ENCODE peak calls at places on chromosomes 2 and 18, in seven cellular contexts. One of them, this sample, is unnamed.

GRCh38 chr2:10235099-10235908 is 67.4 kb upstream of the HPCAL1 start:
- ATAC-seq in body of pancreas: no peak
- ATAC-seq in aorta: no peak
- ATAC-seq in Panc1: no peak
- ATAC-seq in upper lobe of right lung: no peak
- ATAC-seq in lower lobe of right lung: no peak
- ATAC-seq in CD4-positive, alpha-beta T cell: no peak
- ATAC-seq in this sample: no peak

GRCh38 chr2:153213022-153213421 is 265.5 kb downstream of the RPRM start:
- ATAC-seq in body of pancreas: no peak
- ATAC-seq in aorta: no peak
- ATAC-seq in Panc1: no peak
- ATAC-seq in upper lobe of right lung: no peak
- ATAC-seq in lower lobe of right lung: no peak
- ATAC-seq in CD4-positive, alpha-beta T cell: no peak
- ATAC-seq in this sample: no peak

GRCh38 chr2:23656597-23656973 is 270.3 kb downstream of the ATAD2B start:
- ATAC-seq in body of pancreas: no peak
- ATAC-seq in aorta: no peak
- ATAC-seq in Panc1: no peak
- ATAC-seq in upper lobe of right lung: no peak
- ATAC-seq in lower lobe of right lung: no peak
- ATAC-seq in CD4-positive, alpha-beta T cell: no peak
- ATAC-seq in this sample: peak; percentile 36

GRCh38 chr2:149587950-149588487 is 444 bp upstream of the MMADHC start:
- ATAC-seq in body of pancreas: peak; percentile 30
- ATAC-seq in aorta: no peak
- ATAC-seq in Panc1: peak; percentile 57
- ATAC-seq in upper lobe of right lung: no peak
- ATAC-seq in lower lobe of right lung: no peak
- ATAC-seq in CD4-positive, alpha-beta T cell: no peak
- ATAC-seq in this sample: peak; percentile 26

GRCh38 chr18:36828630-36829361 is at the start of the genes KIAA1328 and TPGS2:
- ATAC-seq in body of pancreas: peak; percentile 91
- ATAC-seq in aorta: peak; percentile 97
- ATAC-seq in Panc1: peak; percentile 96
- ATAC-seq in upper lobe of right lung: peak; percentile 97
- ATAC-seq in lower lobe of right lung: peak; percentile 98
- ATAC-seq in CD4-positive, alpha-beta T cell: peak; percentile 90
- ATAC-seq in this sample: peak; percentile 96

GRCh38 chr2:68920481-68921170 is 32.1 kb downstream of the GKN2 start:
- ATAC-seq in body of pancreas: peak; percentile 76
- ATAC-seq in aorta: no peak
- ATAC-seq in Panc1: no peak
- ATAC-seq in upper lobe of right lung: no peak
- ATAC-seq in lower lobe of right lung: no peak
- ATAC-seq in CD4-positive, alpha-beta T cell: no peak
- ATAC-seq in this sample: no peak

GRCh38 chr2:10659898-10660568 is 29.7 kb downstream of the NOL10 start:
- ATAC-seq in body of pancreas: peak; percentile 59
- ATAC-seq in aorta: no peak
- ATAC-seq in Panc1: peak; percentile 82
- ATAC-seq in upper lobe of right lung: peak; percentile 95
- ATAC-seq in lower lobe of right lung: peak; percentile 87
- ATAC-seq in CD4-positive, alpha-beta T cell: peak; percentile 46
- ATAC-seq in this sample: no peak

GRCh38 chr2:168596881-168597280 is 140.8 kb downstream of the CERS6 start:
- ATAC-seq in body of pancreas: no peak
- ATAC-seq in aorta: no peak
- ATAC-seq in Panc1: no peak
- ATAC-seq in upper lobe of right lung: no peak
- ATAC-seq in lower lobe of right lung: no peak
- ATAC-seq in CD4-positive, alpha-beta T cell: no peak
- ATAC-seq in this sample: no peak

GRCh38 chr2:119782308-119783027 is 22.7 kb downstream of the PTPN4 start:
- ATAC-seq in body of pancreas: no peak
- ATAC-seq in aorta: no peak
- ATAC-seq in Panc1: no peak
- ATAC-seq in upper lobe of right lung: no peak
- ATAC-seq in lower lobe of right lung: no peak
- ATAC-seq in CD4-positive, alpha-beta T cell: no peak
- ATAC-seq in this sample: no peak

GRCh38 chr2:68157002-68157401 is 686 bp upstream of the PNO1 start:
- ATAC-seq in body of pancreas: peak; percentile 56
- ATAC-seq in aorta: peak; percentile 72
- ATAC-seq in Panc1: peak; percentile 58
- ATAC-seq in upper lobe of right lung: peak; percentile 50
- ATAC-seq in lower lobe of right lung: peak; percentile 64
- ATAC-seq in CD4-positive, alpha-beta T cell: peak; percentile 48
- ATAC-seq in this sample: peak; percentile 34

GRCh38 chr2:168896783-168897182 is 4.3 kb upstream of the G6PC2 start:
- ATAC-seq in body of pancreas: no peak
- ATAC-seq in aorta: no peak
- ATAC-seq in Panc1: no peak
- ATAC-seq in upper lobe of right lung: peak; percentile 26
- ATAC-seq in lower lobe of right lung: no peak
- ATAC-seq in CD4-positive, alpha-beta T cell: no peak
- ATAC-seq in this sample: no peak

GRCh38 chr2:98802344-98802743 is 71.4 kb upstream of the MGAT4A start:
- ATAC-seq in body of pancreas: no peak
- ATAC-seq in aorta: no peak
- ATAC-seq in Panc1: no peak
- ATAC-seq in upper lobe of right lung: no peak
- ATAC-seq in lower lobe of right lung: no peak
- ATAC-seq in CD4-positive, alpha-beta T cell: no peak
- ATAC-seq in this sample: no peak

GRCh38 chr18:60543646-60544045 is 171.1 kb upstream of the MC4R start:
- ATAC-seq in body of pancreas: no peak
- ATAC-seq in aorta: no peak
- ATAC-seq in Panc1: no peak
- ATAC-seq in upper lobe of right lung: no peak
- ATAC-seq in lower lobe of right lung: no peak
- ATAC-seq in CD4-positive, alpha-beta T cell: no peak
- ATAC-seq in this sample: no peak

GRCh38 chr2:186424265-186424664 is 61.8 kb upstream of the ZC3H15 start:
- ATAC-seq in body of pancreas: no peak
- ATAC-seq in aorta: no peak
- ATAC-seq in Panc1: no peak
- ATAC-seq in upper lobe of right lung: no peak
- ATAC-seq in lower lobe of right lung: no peak
- ATAC-seq in CD4-positive, alpha-beta T cell: no peak
- ATAC-seq in this sample: no peak

GRCh38 chr2:235460548-235461047 is 33.2 kb upstream of the AGAP1 start:
- ATAC-seq in body of pancreas: no peak
- ATAC-seq in aorta: no peak
- ATAC-seq in Panc1: no peak
- ATAC-seq in upper lobe of right lung: no peak
- ATAC-seq in lower lobe of right lung: no peak
- ATAC-seq in CD4-positive, alpha-beta T cell: no peak
- ATAC-seq in this sample: no peak

GRCh38 chr18:57084331-57085298 is 62.3 kb upstream of the BOD1L2 start:
- ATAC-seq in body of pancreas: no peak
- ATAC-seq in aorta: no peak
- ATAC-seq in Panc1: no peak
- ATAC-seq in upper lobe of right lung: peak; percentile 11
- ATAC-seq in lower lobe of right lung: no peak
- ATAC-seq in CD4-positive, alpha-beta T cell: no peak
- ATAC-seq in this sample: no peak

GRCh38 chr2:219254590-219255219 is 987 bp upstream of the TUBA4A start:
- ATAC-seq in body of pancreas: peak; percentile 4
- ATAC-seq in aorta: no peak
- ATAC-seq in Panc1: peak; percentile 22
- ATAC-seq in upper lobe of right lung: peak; percentile 1
- ATAC-seq in lower lobe of right lung: peak; percentile 5
- ATAC-seq in CD4-positive, alpha-beta T cell: peak; percentile 44
- ATAC-seq in this sample: peak; percentile 1
- H3K27me3 ChIP-seq in body of pancreas: no peaks in the 10 kb centered on the region
- H3K27me3 ChIP-seq in aorta: no peaks in the 10 kb centered on the region
- H3K27me3 ChIP-seq in Panc1: peaks cover 8% of the 10 kb centered on the region
- H3K27me3 ChIP-seq in upper lobe of right lung: no peaks in the 10 kb centered on the region
- H3K27me3 ChIP-seq in lower lobe of right lung: no peaks in the 10 kb centered on the region
- H3K27me3 ChIP-seq in CD4-positive, alpha-beta T cell: no peaks in the 10 kb centered on the region
- H3K27me3 ChIP-seq in this sample: peaks cover 14% of the 10 kb centered on the region

GRCh38 chr2:164496881-164497280 is 124.4 kb downstream of the GRB14 start:
- ATAC-seq in body of pancreas: no peak
- ATAC-seq in aorta: no peak
- ATAC-seq in Panc1: no peak
- ATAC-seq in upper lobe of right lung: no peak
- ATAC-seq in lower lobe of right lung: no peak
- ATAC-seq in CD4-positive, alpha-beta T cell: no peak
- ATAC-seq in this sample: no peak

GRCh38 chr2:164496421-164496820 is 124.9 kb downstream of the GRB14 start:
- ATAC-seq in body of pancreas: no peak
- ATAC-seq in aorta: no peak
- ATAC-seq in Panc1: no peak
- ATAC-seq in upper lobe of right lung: no peak
- ATAC-seq in lower lobe of right lung: no peak
- ATAC-seq in CD4-positive, alpha-beta T cell: no peak
- ATAC-seq in this sample: no peak

GRCh38 chr2:164498841-164499240 is 122.4 kb downstream of the GRB14 start:
- ATAC-seq in body of pancreas: no peak
- ATAC-seq in aorta: no peak
- ATAC-seq in Panc1: no peak
- ATAC-seq in upper lobe of right lung: no peak
- ATAC-seq in lower lobe of right lung: no peak
- ATAC-seq in CD4-positive, alpha-beta T cell: no peak
- ATAC-seq in this sample: no peak

GRCh38 chr2:164495491-164496223 is 125.6 kb downstream of the GRB14 start:
- ATAC-seq in body of pancreas: no peak
- ATAC-seq in aorta: peak; percentile 82
- ATAC-seq in Panc1: peak; percentile 70
- ATAC-seq in upper lobe of right lung: no peak
- ATAC-seq in lower lobe of right lung: no peak
- ATAC-seq in CD4-positive, alpha-beta T cell: no peak
- ATAC-seq in this sample: no peak
- H3K27me3 ChIP-seq in body of pancreas: no peaks in the 10 kb centered on the region
- H3K27me3 ChIP-seq in aorta: no peaks in the 10 kb centered on the region
- H3K27me3 ChIP-seq in Panc1: no peaks in the 10 kb centered on the region
- H3K27me3 ChIP-seq in upper lobe of right lung: no peaks in the 10 kb centered on the region
- H3K27me3 ChIP-seq in lower lobe of right lung: no peaks in the 10 kb centered on the region
- H3K27me3 ChIP-seq in CD4-positive, alpha-beta T cell: no peaks in the 10 kb centered on the region
- H3K27me3 ChIP-seq in this sample: no peaks in the 10 kb centered on the region

DNA sequence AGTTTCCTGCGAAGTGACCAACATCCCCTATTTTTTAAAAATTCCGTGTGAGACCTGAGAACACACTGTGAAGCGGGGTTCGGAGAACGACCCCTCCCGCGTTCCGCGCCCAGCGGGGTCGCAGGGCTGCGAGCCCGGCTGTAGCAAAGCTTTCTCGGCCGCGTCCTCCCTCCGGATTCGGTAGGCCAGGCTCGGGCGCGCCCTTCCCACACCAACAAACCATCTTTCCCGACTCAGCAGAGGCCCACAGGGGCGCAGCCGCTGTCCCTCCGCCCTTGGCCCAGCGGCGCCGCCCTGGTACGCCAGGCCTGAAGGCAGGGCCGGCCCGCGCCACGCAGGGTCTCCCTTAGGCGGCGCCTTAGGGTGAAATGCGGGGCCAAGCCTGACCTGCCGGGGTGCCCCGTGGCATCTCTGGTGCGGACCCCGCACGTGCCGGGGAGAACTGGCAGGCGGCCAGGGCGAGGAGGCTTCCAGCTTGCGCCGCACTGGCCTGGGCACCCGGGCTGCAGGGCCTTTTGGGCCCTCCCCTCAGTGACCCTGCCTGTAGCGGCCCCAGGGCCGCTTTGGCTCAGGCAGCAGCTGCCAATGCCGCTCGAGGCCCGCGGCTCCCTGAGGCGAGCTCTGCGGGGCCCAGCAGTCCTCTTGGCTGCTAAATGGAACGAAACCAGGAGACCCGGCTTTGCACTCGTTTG is 8.3 kb downstream of the OTX1 start:
- ATAC-seq in body of pancreas: peak; percentile 24
- ATAC-seq in aorta: peak; percentile 54
- ATAC-seq in Panc1: peak; percentile 47
- ATAC-seq in upper lobe of right lung: peak; percentile 24
- ATAC-seq in lower lobe of right lung: peak; percentile 47
- ATAC-seq in CD4-positive, alpha-beta T cell: no peak
- ATAC-seq in this sample: no peak
- H3K27me3 ChIP-seq in body of pancreas: no peaks in the 10 kb centered on the region
- H3K27me3 ChIP-seq in aorta: no peaks in the 10 kb centered on the region
- H3K27me3 ChIP-seq in Panc1: peaks cover 6% of the 10 kb centered on the region
- H3K27me3 ChIP-seq in upper lobe of right lung: peaks cover 100% of the 10 kb centered on the region
- H3K27me3 ChIP-seq in lower lobe of right lung: peaks cover 100% of the 10 kb centered on the region
- H3K27me3 ChIP-seq in CD4-positive, alpha-beta T cell: peaks cover 88% of the 10 kb centered on the region
- H3K27me3 ChIP-seq in this sample: peaks cover 100% of the 10 kb centered on the region

GRCh38 chr18:79218605-79219195 is 149.5 kb downstream of the ATP9B start:
- ATAC-seq in body of pancreas: no peak
- ATAC-seq in aorta: no peak
- ATAC-seq in Panc1: no peak
- ATAC-seq in upper lobe of right lung: peak; percentile 84
- ATAC-seq in lower lobe of right lung: peak; percentile 68
- ATAC-seq in CD4-positive, alpha-beta T cell: no peak
- ATAC-seq in this sample: no peak

GRCh38 chr18:79217979-79218604 is 148.9 kb downstream of the ATP9B start:
- ATAC-seq in body of pancreas: no peak
- ATAC-seq in aorta: no peak
- ATAC-seq in Panc1: no peak
- ATAC-seq in upper lobe of right lung: no peak
- ATAC-seq in lower lobe of right lung: no peak
- ATAC-seq in CD4-positive, alpha-beta T cell: no peak
- ATAC-seq in this sample: no peak

GRCh38 chr18:79223431-79223830 is 154.2 kb downstream of the ATP9B start:
- ATAC-seq in body of pancreas: no peak
- ATAC-seq in aorta: no peak
- ATAC-seq in Panc1: no peak
- ATAC-seq in upper lobe of right lung: no peak
- ATAC-seq in lower lobe of right lung: no peak
- ATAC-seq in CD4-positive, alpha-beta T cell: no peak
- ATAC-seq in this sample: no peak

GRCh38 chr18:79221136-79221535 is 151.9 kb downstream of the ATP9B start:
- ATAC-seq in body of pancreas: no peak
- ATAC-seq in aorta: no peak
- ATAC-seq in Panc1: no peak
- ATAC-seq in upper lobe of right lung: no peak
- ATAC-seq in lower lobe of right lung: no peak
- ATAC-seq in CD4-positive, alpha-beta T cell: no peak
- ATAC-seq in this sample: no peak

DNA sequence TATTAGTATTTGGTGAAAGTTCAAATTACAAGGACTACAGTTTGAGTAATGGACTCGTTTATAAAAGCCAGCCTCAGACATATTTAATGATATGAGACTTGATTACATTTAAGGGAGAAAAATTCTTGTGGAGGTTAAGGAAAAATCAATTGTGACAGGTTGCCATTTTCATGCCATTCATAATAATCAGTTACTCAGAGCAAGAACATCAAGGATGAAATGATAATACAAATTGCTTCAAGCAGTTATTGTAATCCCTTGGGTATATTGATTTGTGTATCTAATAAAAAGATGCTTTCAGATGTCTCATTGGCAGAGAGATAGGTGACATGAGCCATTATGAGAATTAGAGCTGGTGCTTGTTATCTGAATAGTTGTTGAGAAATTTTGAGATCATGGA is 153.6 kb downstream of the ATP9B start:
- ATAC-seq in body of pancreas: no peak
- ATAC-seq in aorta: no peak
- ATAC-seq in Panc1: no peak
- ATAC-seq in upper lobe of right lung: no peak
- ATAC-seq in lower lobe of right lung: no peak
- ATAC-seq in CD4-positive, alpha-beta T cell: no peak
- ATAC-seq in this sample: no peak
- H3K27me3 ChIP-seq in body of pancreas: no peaks in the 10 kb centered on the region
- H3K27me3 ChIP-seq in aorta: no peaks in the 10 kb centered on the region
- H3K27me3 ChIP-seq in Panc1: no peaks in the 10 kb centered on the region
- H3K27me3 ChIP-seq in upper lobe of right lung: no peaks in the 10 kb centered on the region
- H3K27me3 ChIP-seq in lower lobe of right lung: no peaks in the 10 kb centered on the region
- H3K27me3 ChIP-seq in CD4-positive, alpha-beta T cell: no peaks in the 10 kb centered on the region
- H3K27me3 ChIP-seq in this sample: no peaks in the 10 kb centered on the region